ENCODE peak calls at places on chromosomes 13 and 19, in nine cellular contexts. Z is A549, V is K562, A is heart left ventricle, S is Peyer's patch, Q is transverse colon, O is tibial nerve, J is stomach, R is right lobe of liver. L is an unnamed sample.

GRCh38 chr19:46730595-46730994 is 13.7 kb upstream of the PRKD2 start:
- DNase-seq in A (no peak), O (no peak), S (no peak), R (no peak), Z (no peak), J (no peak), Q (no peak), V (no peak), L (no peak)

GRCh38 chr13:27535546-27535945 is 84.8 kb downstream of the LNX2 start:
- DNase-seq in S (no peak), Z (no peak), Q (no peak), O (no peak), R (no peak), J (no peak), V (no peak), A (no peak), L (no peak)

GRCh38 chr19:58519087-58519354 is 589 bp downstream of the ZBTB45 start:
- DNase-seq in V (peak), R (peak), J (peak), S (peak), Q (peak), Z (peak), A (peak), O (peak), L (peak)

GRCh38 chr13:105116966-105117365 is 1418.5 kb downstream of the EFNB2 start:
- DNase-seq in S (no peak), V (no peak), A (no peak), O (no peak), Z (no peak), J (no peak), R (no peak), Q (no peak), L (no peak)

GRCh38 chr13:75308222-75308621 is 173.7 kb downstream of the TBC1D4 start:
- DNase-seq in V (no peak), J (no peak), Q (no peak), R (no peak), O (no peak), Z (no peak), A (no peak), S (no peak), L (no peak)

GRCh38 chr19:31066385-31066784 is 282.9 kb downstream of the TSHZ3 start:
- DNase-seq in O (no peak), Q (no peak), Z (peak), J (no peak), R (no peak), V (no peak), A (no peak), S (no peak), L (peak)

GRCh38 chr13:48976677-48977625 is 1.2 kb downstream of the FNDC3A start:
- DNase-seq in O (no peak), V (no peak), A (no peak), S (peak), Z (no peak), R (no peak), Q (peak), J (no peak), L (no peak)

GRCh38 chr19:9917322-9917721 is 19.0 kb downstream of the OLFM2 start:
- DNase-seq in O (no peak), Q (no peak), Z (peak), R (no peak), J (peak), S (no peak), A (no peak), V (peak), L (peak)

GRCh38 chr13:32829269-32829668 is 187.0 kb upstream of the KL start:
- DNase-seq in S (no peak), R (no peak), A (no peak), V (no peak), O (no peak), Q (no peak), Z (no peak), J (no peak), L (no peak)

GRCh38 chr13:75760182-75760981 is 124.3 kb downstream of the LMO7 start:
- DNase-seq in S (no peak), V (no peak), A (peak), Q (peak), Z (peak), J (peak), O (no peak), R (peak), L (no peak)

GRCh38 chr13:20125129-20125782 is 35.6 kb downstream of the GJA3 start:
- DNase-seq in O (no peak), Z (no peak), R (no peak), J (no peak), S (no peak), Q (no peak), A (no peak), V (no peak), L (peak)

GRCh38 chr13:98481511-98481951 is 95.4 kb downstream of the STK24 start:
- DNase-seq in Z (no peak), O (no peak), V (no peak), Q (no peak), S (no peak), A (no peak), R (no peak), J (no peak), L (no peak)

GRCh38 chr19:1211494-1212234 is 6.1 kb downstream of the STK11 start:
- DNase-seq in Z (no peak), J (peak), A (no peak), R (peak), S (no peak), O (no peak), Q (no peak), V (peak), L (no peak)

GRCh38 chr19:1214862-1215731 is 9.5 kb downstream of the STK11 start:
- DNase-seq in V (no peak), O (no peak), S (no peak), Q (no peak), A (peak), Z (no peak), R (peak), J (peak), L (no peak)

GRCh38 chr19:1216756-1217155 is 11.2 kb downstream of the STK11 start:
- DNase-seq in S (no peak), J (no peak), Q (no peak), O (no peak), Z (no peak), V (no peak), R (no peak), A (no peak), L (no peak)

GRCh38 chr19:1214299-1214861 is 8.8 kb downstream of the STK11 start:
- DNase-seq in R (peak), V (no peak), Z (no peak), J (no peak), S (no peak), O (no peak), A (no peak), Q (no peak), L (no peak)

DNA sequence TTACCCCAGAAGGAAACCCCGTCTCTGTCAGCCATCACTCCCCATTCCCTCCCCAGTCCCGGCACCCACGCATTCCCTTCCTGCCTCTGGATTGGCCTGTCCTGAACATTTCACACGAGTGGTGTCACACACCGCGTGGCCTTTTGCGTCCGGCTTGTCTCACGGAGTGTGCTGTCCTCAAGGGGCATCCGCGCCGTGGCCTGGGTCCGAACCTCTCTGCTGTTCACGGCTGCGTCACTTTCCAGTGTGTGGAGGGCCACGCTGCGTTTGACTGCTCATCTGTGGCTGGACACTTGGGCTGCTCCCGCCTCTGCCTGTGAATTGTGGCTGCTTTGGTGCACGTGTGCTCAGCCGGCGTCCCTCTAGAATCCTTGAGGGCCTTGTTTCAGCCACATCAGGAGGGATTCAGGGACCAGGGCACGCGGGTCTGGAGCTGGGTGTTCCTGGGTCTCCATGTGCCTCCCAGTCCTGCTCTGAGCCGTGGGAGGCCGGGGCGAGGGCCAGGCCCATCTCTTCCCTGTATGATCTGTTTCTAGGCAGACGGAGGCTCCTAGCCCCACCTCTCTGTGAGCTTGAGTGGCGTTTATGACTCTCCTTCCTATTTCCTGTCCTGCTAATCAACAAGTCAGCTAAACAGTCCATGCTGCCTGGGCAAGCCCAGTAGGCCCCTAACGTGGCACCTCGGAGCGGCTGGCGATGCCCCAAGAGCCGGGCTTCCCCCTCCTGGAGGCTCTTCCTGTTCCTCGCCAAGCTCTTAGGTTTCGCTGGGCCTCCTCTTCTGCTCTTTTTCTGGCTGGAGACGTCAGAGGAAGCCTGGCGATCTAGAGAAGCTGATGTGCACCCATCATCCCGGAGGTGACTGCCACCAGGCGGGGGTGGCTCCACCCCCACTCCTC is 8.1 kb downstream of the STK11 start:
- DNase-seq in S (peak), Q (peak), R (peak), V (no peak), Z (no peak), A (peak), J (peak), O (no peak), L (no peak)
- TF ChIP-seq POLR2A in S (no peak), Q (no peak), R (no peak), V (no peak), Z (no peak), A (no peak), J (no peak), O (no peak), L (no peak)

GRCh38 chr19:12495002-12495802 is 10.6 kb upstream of the ZNF709 start:
- DNase-seq in S (peak), O (peak), A (peak), R (peak), V (peak), Z (peak), Q (peak), J (peak), L (peak)
- TF ChIP-seq POLR2A in S (peak), O (peak), A (no peak), R (peak), V (peak), Z (no peak), Q (peak), J (peak), L (peak)

GRCh38 chr19:16628183-16628983 is at the start of gene MED26:
- DNase-seq in J (peak), R (peak), Q (peak), A (peak), O (peak), Z (peak), S (peak), V (peak), L (peak)
- TF ChIP-seq POLR2A in J (no peak), R (peak), Q (peak), A (peak), O (peak), Z (peak), S (peak), V (peak), L (peak)

DNA sequence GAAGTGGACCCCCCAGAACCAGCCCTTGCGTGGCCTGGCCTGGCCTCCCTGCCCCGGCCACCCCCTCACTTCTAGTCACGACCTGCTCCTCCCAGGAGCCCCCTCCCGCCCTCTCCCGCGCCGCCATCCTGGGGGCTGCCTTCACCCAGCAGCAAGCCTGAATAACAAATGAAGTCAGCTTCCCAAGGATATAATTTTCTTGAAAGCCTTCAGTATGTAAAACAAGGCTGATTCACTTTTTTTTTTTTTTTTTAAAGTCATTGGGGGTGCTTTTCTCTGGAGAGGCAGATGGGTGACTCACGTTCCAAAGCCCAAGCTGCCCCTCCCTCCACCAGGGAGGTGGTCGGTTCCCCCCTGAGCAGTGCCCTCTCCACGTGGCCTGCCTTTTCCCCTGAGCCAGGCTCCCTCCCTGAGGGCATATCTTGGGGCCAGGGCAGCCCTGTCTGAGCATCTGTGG is 144.2 kb downstream of the KDM4B start:
- DNase-seq in R (no peak), O (no peak), J (no peak), V (no peak), Q (no peak), Z (no peak), A (no peak), S (no peak), L (peak)
- TF ChIP-seq POLR2A in R (no peak), O (no peak), J (no peak), V (no peak), Q (no peak), Z (no peak), A (no peak), S (no peak), L (no peak)

GRCh38 chr13:25286969-25287961 is at the start of gene MTMR6:
- DNase-seq in Q (peak), O (peak), S (peak), Z (peak), J (peak), V (peak), R (peak), A (peak), L (peak)
- TF ChIP-seq POLR2A in Q (peak), O (peak), S (peak), Z (peak), J (no peak), V (peak), R (peak), A (no peak), L (peak)

L was measured in H54.